ENCODE peak calls at places on chromosomes 13 and 19, in seven cellular contexts. One of them, this sample, is unnamed.

GRCh38 chr13:77323858-77324257 is 3.0 kb downstream of the MYCBP2 start:
- DNase-seq in Karpas-422: no peak
- DNase-seq in hepatocyte: no peak
- DNase-seq in OCI-LY7: no peak
- DNase-seq in PC-3: no peak
- DNase-seq in GM23248: no peak
- DNase-seq in HCT116: no peak
- DNase-seq in this sample: no peak

GRCh38 chr19:1453525-1454371 is 3.8 kb downstream of the APC2 start:
- DNase-seq in Karpas-422: peak; percentile 80
- DNase-seq in hepatocyte: no peak
- DNase-seq in OCI-LY7: no peak
- DNase-seq in PC-3: peak; percentile 64
- DNase-seq in GM23248: peak; percentile 87
- DNase-seq in HCT116: no peak
- DNase-seq in this sample: no peak

GRCh38 chr13:101626925-101627555 is 174.6 kb downstream of the ITGBL1 start:
- DNase-seq in Karpas-422: peak; percentile 41
- DNase-seq in hepatocyte: no peak
- DNase-seq in OCI-LY7: peak; percentile 28
- DNase-seq in PC-3: peak; percentile 7
- DNase-seq in GM23248: peak; percentile 46
- DNase-seq in HCT116: no peak
- DNase-seq in this sample: no peak

GRCh38 chr19:23002690-23003422 is at the start of gene ZNF728:
- DNase-seq in Karpas-422: no peak
- DNase-seq in hepatocyte: no peak
- DNase-seq in OCI-LY7: no peak
- DNase-seq in PC-3: no peak
- DNase-seq in GM23248: no peak
- DNase-seq in HCT116: no peak
- DNase-seq in this sample: no peak

GRCh38 chr13:111142472-111142871 is 27.4 kb downstream of the ARHGEF7 start:
- DNase-seq in Karpas-422: no peak
- DNase-seq in hepatocyte: no peak
- DNase-seq in OCI-LY7: no peak
- DNase-seq in PC-3: no peak
- DNase-seq in GM23248: no peak
- DNase-seq in HCT116: no peak
- DNase-seq in this sample: no peak

GRCh38 chr19:40611096-40611495 is 9.9 kb downstream of the LTBP4 start:
- DNase-seq in Karpas-422: no peak
- DNase-seq in hepatocyte: no peak
- DNase-seq in OCI-LY7: no peak
- DNase-seq in PC-3: peak; percentile 54
- DNase-seq in GM23248: peak; percentile 77
- DNase-seq in HCT116: no peak
- DNase-seq in this sample: no peak

GRCh38 chr13:21326155-21327030 is 132.7 kb downstream of the ZDHHC20 start:
- DNase-seq in Karpas-422: no peak
- DNase-seq in hepatocyte: peak; percentile 61
- DNase-seq in OCI-LY7: no peak
- DNase-seq in PC-3: no peak
- DNase-seq in GM23248: peak; percentile 88
- DNase-seq in HCT116: no peak
- DNase-seq in this sample: peak; percentile 56

GRCh38 chr19:57212109-57212508 is 18.7 kb upstream of the AURKC start:
- DNase-seq in Karpas-422: no peak
- DNase-seq in hepatocyte: no peak
- DNase-seq in OCI-LY7: no peak
- DNase-seq in PC-3: peak; percentile 16
- DNase-seq in GM23248: peak; percentile 46
- DNase-seq in HCT116: no peak
- DNase-seq in this sample: no peak

GRCh38 chr13:110237895-110238294 is 69.1 kb downstream of the COL4A1 start:
- DNase-seq in Karpas-422: no peak
- DNase-seq in hepatocyte: no peak
- DNase-seq in OCI-LY7: no peak
- DNase-seq in PC-3: no peak
- DNase-seq in GM23248: no peak
- DNase-seq in HCT116: no peak
- DNase-seq in this sample: no peak

GRCh38 chr13:35879111-35879510 is 252.1 kb downstream of the DCLK1 start:
- DNase-seq in Karpas-422: no peak
- DNase-seq in hepatocyte: no peak
- DNase-seq in OCI-LY7: no peak
- DNase-seq in PC-3: no peak
- DNase-seq in GM23248: no peak
- DNase-seq in HCT116: no peak
- DNase-seq in this sample: no peak
- H3K9me2 ChIP-seq in Karpas-422: no peaks in the 10 kb centered on the region
- H3K9me2 ChIP-seq in hepatocyte: no peaks in the 10 kb centered on the region
- H3K9me2 ChIP-seq in OCI-LY7: no peaks in the 10 kb centered on the region
- H3K9me2 ChIP-seq in PC-3: no peaks in the 10 kb centered on the region
- H3K9me2 ChIP-seq in GM23248: no peaks in the 10 kb centered on the region
- H3K9me2 ChIP-seq in HCT116: no peaks in the 10 kb centered on the region
- H3K9me2 ChIP-seq in this sample: no peaks in the 10 kb centered on the region

GRCh38 chr19:31413353-31413752 is 64.1 kb upstream of the TSHZ3 start:
- DNase-seq in Karpas-422: no peak
- DNase-seq in hepatocyte: no peak
- DNase-seq in OCI-LY7: no peak
- DNase-seq in PC-3: no peak
- DNase-seq in GM23248: no peak
- DNase-seq in HCT116: no peak
- DNase-seq in this sample: no peak

GRCh38 chr19:31406106-31406505 is 56.9 kb upstream of the TSHZ3 start:
- DNase-seq in Karpas-422: no peak
- DNase-seq in hepatocyte: no peak
- DNase-seq in OCI-LY7: no peak
- DNase-seq in PC-3: no peak
- DNase-seq in GM23248: no peak
- DNase-seq in HCT116: no peak
- DNase-seq in this sample: no peak

GRCh38 chr19:31402931-31403330 is 53.7 kb upstream of the TSHZ3 start:
- DNase-seq in Karpas-422: no peak
- DNase-seq in hepatocyte: no peak
- DNase-seq in OCI-LY7: no peak
- DNase-seq in PC-3: no peak
- DNase-seq in GM23248: peak; percentile 46
- DNase-seq in HCT116: no peak
- DNase-seq in this sample: no peak

DNA sequence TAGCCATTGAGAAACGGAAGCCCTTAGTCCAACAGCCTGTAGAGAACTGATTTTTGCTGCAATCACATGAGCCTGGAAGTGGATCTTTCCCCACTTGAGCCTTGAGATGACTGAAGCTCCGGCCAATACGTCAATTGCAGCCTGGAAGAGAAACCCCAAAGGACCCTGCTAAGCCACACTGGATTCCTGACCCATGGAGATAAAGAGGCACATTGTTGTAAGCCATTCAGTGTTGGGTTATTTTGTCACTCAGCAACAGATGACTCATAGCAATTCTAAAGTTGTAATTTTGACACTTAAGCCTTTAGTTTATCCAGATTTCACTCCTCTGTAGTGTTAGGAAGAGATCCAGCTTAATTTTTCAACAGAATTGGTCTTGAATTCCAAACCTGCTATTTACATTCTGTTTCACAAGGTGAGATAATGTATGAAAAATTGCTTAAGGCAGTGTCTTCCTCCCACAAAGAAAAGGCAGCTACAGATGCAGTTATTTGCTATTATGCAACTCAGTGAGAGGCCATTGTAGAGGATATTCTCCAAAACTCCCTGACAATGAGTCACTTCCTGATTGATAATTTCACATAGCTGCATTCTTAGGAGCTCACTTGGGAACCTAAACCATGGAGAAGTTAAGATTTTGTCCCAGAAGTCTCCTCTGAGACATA is 59.4 kb upstream of the TSHZ3 start:
- DNase-seq in Karpas-422: no peak
- DNase-seq in hepatocyte: peak; percentile 38
- DNase-seq in OCI-LY7: no peak
- DNase-seq in PC-3: peak; percentile 36
- DNase-seq in GM23248: peak; percentile 90
- DNase-seq in HCT116: no peak
- DNase-seq in this sample: no peak
- H3K9me2 ChIP-seq in Karpas-422: no peaks in the 10 kb centered on the region
- H3K9me2 ChIP-seq in hepatocyte: no peaks in the 10 kb centered on the region
- H3K9me2 ChIP-seq in OCI-LY7: no peaks in the 10 kb centered on the region
- H3K9me2 ChIP-seq in PC-3: no peaks in the 10 kb centered on the region
- H3K9me2 ChIP-seq in GM23248: no peaks in the 10 kb centered on the region
- H3K9me2 ChIP-seq in HCT116: no peaks in the 10 kb centered on the region
- H3K9me2 ChIP-seq in this sample: no peaks in the 10 kb centered on the region

GRCh38 chr13:25699600-25699999 is 327.8 kb downstream of the ATP8A2 start:
- DNase-seq in Karpas-422: no peak
- DNase-seq in hepatocyte: no peak
- DNase-seq in OCI-LY7: no peak
- DNase-seq in PC-3: no peak
- DNase-seq in GM23248: no peak
- DNase-seq in HCT116: no peak
- DNase-seq in this sample: no peak
- H3K9me2 ChIP-seq in Karpas-422: no peaks in the 10 kb centered on the region
- H3K9me2 ChIP-seq in hepatocyte: no peaks in the 10 kb centered on the region
- H3K9me2 ChIP-seq in OCI-LY7: no peaks in the 10 kb centered on the region
- H3K9me2 ChIP-seq in PC-3: no peaks in the 10 kb centered on the region
- H3K9me2 ChIP-seq in GM23248: no peaks in the 10 kb centered on the region
- H3K9me2 ChIP-seq in HCT116: no peaks in the 10 kb centered on the region
- H3K9me2 ChIP-seq in this sample: no peaks in the 10 kb centered on the region

DNA sequence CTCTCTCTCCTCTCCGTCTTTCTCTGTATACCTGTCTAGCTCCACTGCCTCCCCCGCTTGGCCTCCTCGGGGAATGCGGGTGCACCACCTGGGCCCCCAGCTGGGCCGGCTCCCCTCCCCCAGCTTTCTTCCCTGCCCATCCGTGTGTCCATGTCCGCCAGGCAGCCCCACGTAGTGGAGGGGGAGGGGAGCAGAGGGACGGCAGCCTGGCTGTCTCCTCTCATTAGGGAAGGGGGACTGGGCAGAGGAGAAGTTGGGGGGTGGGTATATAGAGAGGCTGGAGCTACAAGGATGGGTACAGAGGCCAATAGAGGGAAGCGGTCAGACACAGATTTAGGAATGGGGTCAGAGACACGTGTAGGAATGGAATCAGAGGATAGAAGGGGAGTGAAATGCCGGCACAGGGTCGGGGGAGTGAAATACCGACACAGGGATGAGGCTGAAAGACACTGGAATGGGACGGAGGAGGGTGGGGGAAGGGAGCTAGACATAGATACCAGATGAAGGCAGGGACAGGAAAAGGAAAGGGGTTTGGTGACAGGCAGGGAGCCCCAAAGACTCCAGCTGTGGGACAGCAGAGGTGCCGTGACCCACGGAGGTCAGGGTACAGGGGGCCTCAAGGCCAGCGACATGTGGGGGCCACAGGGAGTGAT is 2.8 kb downstream of the NECTIN2 start:
- DNase-seq in Karpas-422: no peak
- DNase-seq in hepatocyte: peak; percentile 58
- DNase-seq in OCI-LY7: no peak
- DNase-seq in PC-3: no peak
- DNase-seq in GM23248: peak; percentile 25
- DNase-seq in HCT116: no peak
- DNase-seq in this sample: no peak
- H3K9me2 ChIP-seq in Karpas-422: no peaks in the 10 kb centered on the region
- H3K9me2 ChIP-seq in hepatocyte: no peaks in the 10 kb centered on the region
- H3K9me2 ChIP-seq in OCI-LY7: no peaks in the 10 kb centered on the region
- H3K9me2 ChIP-seq in PC-3: no peaks in the 10 kb centered on the region
- H3K9me2 ChIP-seq in GM23248: no peaks in the 10 kb centered on the region
- H3K9me2 ChIP-seq in HCT116: no peaks in the 10 kb centered on the region
- H3K9me2 ChIP-seq in this sample: no peaks in the 10 kb centered on the region

GRCh38 chr19:29294343-29294811 is 81.4 kb upstream of the UQCRFS1 start:
- DNase-seq in Karpas-422: peak; percentile 81
- DNase-seq in hepatocyte: no peak
- DNase-seq in OCI-LY7: no peak
- DNase-seq in PC-3: no peak
- DNase-seq in GM23248: peak; percentile 56
- DNase-seq in HCT116: no peak
- DNase-seq in this sample: no peak
- H3K9me2 ChIP-seq in Karpas-422: no peaks in the 10 kb centered on the region
- H3K9me2 ChIP-seq in hepatocyte: no peaks in the 10 kb centered on the region
- H3K9me2 ChIP-seq in OCI-LY7: no peaks in the 10 kb centered on the region
- H3K9me2 ChIP-seq in PC-3: no peaks in the 10 kb centered on the region
- H3K9me2 ChIP-seq in GM23248: no peaks in the 10 kb centered on the region
- H3K9me2 ChIP-seq in HCT116: no peaks in the 10 kb centered on the region
- H3K9me2 ChIP-seq in this sample: no peaks in the 10 kb centered on the region

GRCh38 chr13:94298346-94298745 is 181.1 kb downstream of the DCT start:
- DNase-seq in Karpas-422: no peak
- DNase-seq in hepatocyte: no peak
- DNase-seq in OCI-LY7: no peak
- DNase-seq in PC-3: no peak
- DNase-seq in GM23248: no peak
- DNase-seq in HCT116: no peak
- DNase-seq in this sample: no peak
- H3K9me2 ChIP-seq in Karpas-422: no peaks in the 10 kb centered on the region
- H3K9me2 ChIP-seq in hepatocyte: no peaks in the 10 kb centered on the region
- H3K9me2 ChIP-seq in OCI-LY7: no peaks in the 10 kb centered on the region
- H3K9me2 ChIP-seq in PC-3: no peaks in the 10 kb centered on the region
- H3K9me2 ChIP-seq in GM23248: no peaks in the 10 kb centered on the region
- H3K9me2 ChIP-seq in HCT116: no peaks in the 10 kb centered on the region
- H3K9me2 ChIP-seq in this sample: no peaks in the 10 kb centered on the region